ENCODE peak calls at places on chromosomes 11 and 22, in six cellular contexts. W is pancreas, O is astrocyte, F is spleen, J is tibial nerve, Z is WERI-Rb-1. H is an unnamed sample. For H3K36me3, the result is how much of the 10 kb centered on the place peaks cover.

GRCh38 chr22:46852771-46853170 is 90.3 kb downstream of the TBC1D22A start:
- DNase-seq in W (no peak), O (no peak), F (no peak), J (no peak), Z (no peak), H (no peak)

GRCh38 chr11:86230921-86231320 is 13.6 kb upstream of the EED start:
- DNase-seq in W (no peak), O (no peak), F (no peak), J (no peak), Z (no peak), H (no peak)

GRCh38 chr22:49124588-49124987 is 703.1 kb downstream of the BRD1 start:
- DNase-seq in W (peak), O (no peak), F (no peak), J (no peak), Z (no peak), H (no peak)

GRCh38 chr11:111586305-111586915 is 15.8 kb upstream of the SIK2 start:
- DNase-seq in W (peak), O (peak), F (no peak), J (peak), Z (peak), H (peak)

GRCh38 chr22:46815896-46816721 is 53.7 kb downstream of the TBC1D22A start:
- DNase-seq in W (no peak), O (peak), F (peak), J (no peak), Z (no peak), H (no peak)

GRCh38 chr11:46248270-46249102 is 29.0 kb upstream of the CREB3L1 start:
- DNase-seq in W (no peak), O (peak), F (no peak), J (no peak), Z (no peak), H (peak)

GRCh38 chr11:11984563-11984962 is 23.9 kb downstream of the DKK3 start:
- DNase-seq in W (no peak), O (no peak), F (no peak), J (no peak), Z (no peak), H (no peak)

GRCh38 chr22:33792837-33793236 is 127.4 kb downstream of the LARGE1 start:
- DNase-seq in W (no peak), O (no peak), F (no peak), J (no peak), Z (no peak), H (no peak)

GRCh38 chr22:49278357-49278756 is 549.3 kb downstream of the BRD1 start:
- DNase-seq in W (no peak), O (no peak), F (no peak), J (no peak), Z (no peak), H (no peak)

GRCh38 chr11:2084721-2085120 is 54.5 kb downstream of the IGF2 start:
- DNase-seq in W (no peak), O (no peak), F (peak), J (no peak), Z (no peak), H (no peak)

GRCh38 chr11:111585371-111585770 is 16.9 kb upstream of the SIK2 start:
- DNase-seq in W (no peak), O (peak), F (no peak), J (no peak), Z (no peak), H (no peak)

GRCh38 chr11:76159303-76159937 is 46.9 kb downstream of the WNT11 start:
- DNase-seq in W (no peak), O (no peak), F (peak), J (no peak), Z (no peak), H (no peak)

GRCh38 chr11:61776561-61777075 is 15.8 kb downstream of the TMEM258 start:
- DNase-seq in W (peak), O (peak), F (no peak), J (peak), Z (peak), H (peak)

GRCh38 chr11:16153951-16154350 is 202.4 kb downstream of the SOX6 start:
- DNase-seq in W (no peak), O (no peak), F (no peak), J (no peak), Z (no peak), H (no peak)

GRCh38 chr22:43988116-43988817 is 33.0 kb downstream of the SAMM50 start:
- DNase-seq in W (no peak), O (no peak), F (no peak), J (no peak), Z (no peak), H (peak)

GRCh38 chr11:92948116-92948515 is 21.3 kb upstream of the MTNR1B start:
- DNase-seq in W (peak), O (no peak), F (no peak), J (no peak), Z (no peak), H (no peak)

GRCh38 chr22:19871845-19872778 is 17.4 kb upstream of the GNB1L start:
- DNase-seq in W (no peak), O (no peak), F (peak), J (no peak), Z (no peak), H (peak)

GRCh38 chr22:19851291-19852176 is 3.1 kb downstream of the GNB1L start:
- DNase-seq in W (no peak), O (no peak), F (no peak), J (no peak), Z (no peak), H (no peak)

GRCh38 chr11:107576497-107577086 is 11.1 kb upstream of the ALKBH8 start:
- DNase-seq in W (no peak), O (no peak), F (no peak), J (peak), Z (peak), H (peak)

GRCh38 chr11:86637976-86638375 is 34.4 kb downstream of the ME3 start:
- DNase-seq in W (no peak), O (peak), F (no peak), J (no peak), Z (no peak), H (no peak)

GRCh38 chr22:35887296-35887875 is 141.2 kb downstream of the RBFOX2 start:
- DNase-seq in W (no peak), O (peak), F (no peak), J (no peak), Z (no peak), H (no peak)

GRCh38 chr11:17601206-17602075 is 54.4 kb downstream of the OTOG start:
- DNase-seq in W (no peak), O (no peak), F (peak), J (no peak), Z (peak), H (peak)

GRCh38 chr11:124899376-124900145 is 1.9 kb upstream of the ROBO4 start:
- DNase-seq in W (no peak), O (no peak), F (no peak), J (peak), Z (peak), H (no peak)

GRCh38 chr22:38257170-38257569 is 15.6 kb downstream of the TMEM184B start:
- DNase-seq in W (no peak), O (peak), F (no peak), J (no peak), Z (no peak), H (no peak)

GRCh38 chr11:91527380-91528030 is 697.1 kb upstream of the FAT3 start:
- DNase-seq in W (no peak), O (no peak), F (no peak), J (no peak), Z (no peak), H (no peak)

GRCh38 chr22:40491990-40492631 is 121.7 kb downstream of the SGSM3 start:
- DNase-seq in W (no peak), O (peak), F (no peak), J (no peak), Z (no peak), H (no peak)

GRCh38 chr11:122423886-122424285 is 231.6 kb upstream of the UBASH3B start:
- DNase-seq in W (no peak), O (no peak), F (no peak), J (no peak), Z (no peak), H (no peak)

GRCh38 chr11:86608251-86608799 is 64.1 kb downstream of the ME3 start:
- DNase-seq in W (peak), O (peak), F (no peak), J (peak), Z (peak), H (peak)

GRCh38 chr11:120184371-120184945 is 26.4 kb upstream of the OAF start:
- DNase-seq in W (no peak), O (no peak), F (no peak), J (peak), Z (no peak), H (no peak)

GRCh38 chr22:46547179-46547882 is 9.9 kb upstream of the CELSR1 start:
- DNase-seq in W (no peak), O (peak), F (peak), J (no peak), Z (peak), H (peak)

GRCh38 chr11:14306481-14306880 is 52.5 kb downstream of the RRAS2 start:
- DNase-seq in W (no peak), O (no peak), F (no peak), J (no peak), Z (no peak), H (no peak)

GRCh38 chr11:34512810-34513673 is 552 bp downstream of the ELF5 start:
- DNase-seq in W (peak), O (peak), F (peak), J (peak), Z (peak), H (peak)

GRCh38 chr11:21401496-21401895 is 732.1 kb downstream of the NELL1 start:
- DNase-seq in W (no peak), O (no peak), F (no peak), J (no peak), Z (no peak), H (no peak)

GRCh38 chr22:33101550-33101949 is 43.4 kb upstream of the SYN3 start:
- DNase-seq in W (no peak), O (no peak), F (no peak), J (no peak), Z (no peak), H (no peak)

GRCh38 chr22:44583854-44584253 is 85.8 kb upstream of the RTL6 start:
- DNase-seq in W (no peak), O (no peak), F (peak), J (no peak), Z (no peak), H (no peak)

GRCh38 chr11:44372989-44373388 is 63.0 kb upstream of the ALX4 start:
- DNase-seq in W (no peak), O (no peak), F (no peak), J (no peak), Z (no peak), H (no peak)

GRCh38 chr11:95704865-95705264 is 84.7 kb downstream of the FAM76B start:
- DNase-seq in W (no peak), O (no peak), F (no peak), J (no peak), Z (no peak), H (no peak)

GRCh38 chr22:20607157-20607907 is 99.9 kb downstream of the MED15 start:
- DNase-seq in W (no peak), O (no peak), F (peak), J (no peak), Z (no peak), H (no peak)

GRCh38 chr11:78097666-78098385 is 18.2 kb upstream of the NDUFC2 start:
- DNase-seq in W (no peak), O (no peak), F (no peak), J (no peak), Z (no peak), H (no peak)

GRCh38 chr11:78099671-78100070 is 20.0 kb upstream of the NDUFC2 start:
- DNase-seq in W (no peak), O (no peak), F (no peak), J (no peak), Z (no peak), H (no peak)

GRCh38 chr11:78101073-78101472 is 21.4 kb upstream of the NDUFC2 start:
- DNase-seq in W (no peak), O (peak), F (no peak), J (no peak), Z (no peak), H (no peak)

DNA sequence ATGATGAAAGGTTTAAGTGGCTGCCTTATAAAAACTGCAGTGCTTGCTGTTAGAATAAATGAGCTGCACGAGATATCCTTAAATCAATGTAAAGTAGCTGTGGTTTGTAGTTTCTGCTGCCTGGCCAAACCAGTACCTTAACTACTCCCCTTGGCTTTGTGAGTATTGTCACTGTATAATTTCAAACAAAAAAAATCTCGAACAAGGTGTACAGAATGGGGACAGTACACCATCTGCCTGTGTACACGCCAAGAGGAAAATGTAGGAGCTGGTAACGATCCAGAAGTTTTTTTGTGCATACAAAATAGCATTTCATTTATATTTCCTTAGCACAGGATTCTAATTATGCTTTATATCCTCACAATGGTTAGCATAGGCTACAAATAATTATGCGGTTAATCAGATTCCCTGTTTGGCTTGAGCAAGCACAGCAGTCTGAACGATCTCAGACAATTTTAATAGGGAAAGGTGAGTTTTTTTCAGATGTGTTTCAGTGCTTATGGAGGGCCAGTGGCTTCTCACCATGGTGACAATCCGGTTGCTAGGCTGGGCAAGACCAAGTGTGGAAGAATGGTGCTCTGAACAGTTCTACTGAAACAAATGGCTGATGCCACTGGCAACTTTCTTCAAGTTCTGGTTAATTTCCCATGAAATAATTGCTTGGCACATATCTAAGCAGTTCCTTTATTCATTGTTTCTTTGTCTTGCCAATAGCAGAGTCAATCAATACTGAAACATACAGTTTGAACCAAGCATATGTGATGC is 20.8 kb upstream of the NDUFC2 start:
- DNase-seq in W (no peak), O (no peak), F (no peak), J (no peak), Z (no peak), H (no peak)
- H3K36me3 ChIP-seq in W (under half), O (under half), F (under half), J (half or more), Z (under half), H (under half)

GRCh38 chr11:114625294-114625693 is 29.7 kb upstream of the NXPE4 start:
- DNase-seq in W (no peak), O (no peak), F (no peak), J (no peak), Z (no peak), H (no peak)
- H3K4me3 ChIP-seq in W (no peak), O (no peak), F (no peak), J (no peak), Z (no peak), H (no peak)

DNA sequence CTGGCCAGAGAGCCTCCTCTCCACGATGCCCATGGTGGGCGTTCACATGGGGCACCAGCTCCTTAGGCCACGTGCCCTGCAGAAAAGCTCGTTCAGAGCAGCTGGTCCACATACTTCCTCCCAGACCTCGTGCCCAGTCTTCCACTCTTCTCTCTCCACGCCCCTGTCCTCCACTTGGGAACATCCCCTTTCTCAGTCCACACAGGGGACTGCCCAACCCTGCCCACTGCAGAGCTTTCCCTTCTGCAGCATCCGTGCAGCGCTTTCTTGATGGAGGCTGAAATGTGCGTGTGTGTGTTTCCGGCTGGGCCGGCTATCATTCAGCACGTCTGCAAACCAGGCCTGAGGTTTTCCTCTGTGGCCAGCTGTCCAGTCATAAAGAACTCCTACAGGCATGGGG is 11.3 kb downstream of the TPCN2 start:
- DNase-seq in W (no peak), O (no peak), F (no peak), J (no peak), Z (no peak), H (no peak)
- H3K36me3 ChIP-seq in W (under half), O (under half), F (under half), J (half or more), Z (under half), H (under half)

GRCh38 chr11:33377100-33377851 is 120.1 kb downstream of the HIPK3 start:
- DNase-seq in W (no peak), O (peak), F (no peak), J (no peak), Z (no peak), H (no peak)
- H3K4me3 ChIP-seq in W (no peak), O (peak), F (no peak), J (no peak), Z (peak), H (peak)

DNA sequence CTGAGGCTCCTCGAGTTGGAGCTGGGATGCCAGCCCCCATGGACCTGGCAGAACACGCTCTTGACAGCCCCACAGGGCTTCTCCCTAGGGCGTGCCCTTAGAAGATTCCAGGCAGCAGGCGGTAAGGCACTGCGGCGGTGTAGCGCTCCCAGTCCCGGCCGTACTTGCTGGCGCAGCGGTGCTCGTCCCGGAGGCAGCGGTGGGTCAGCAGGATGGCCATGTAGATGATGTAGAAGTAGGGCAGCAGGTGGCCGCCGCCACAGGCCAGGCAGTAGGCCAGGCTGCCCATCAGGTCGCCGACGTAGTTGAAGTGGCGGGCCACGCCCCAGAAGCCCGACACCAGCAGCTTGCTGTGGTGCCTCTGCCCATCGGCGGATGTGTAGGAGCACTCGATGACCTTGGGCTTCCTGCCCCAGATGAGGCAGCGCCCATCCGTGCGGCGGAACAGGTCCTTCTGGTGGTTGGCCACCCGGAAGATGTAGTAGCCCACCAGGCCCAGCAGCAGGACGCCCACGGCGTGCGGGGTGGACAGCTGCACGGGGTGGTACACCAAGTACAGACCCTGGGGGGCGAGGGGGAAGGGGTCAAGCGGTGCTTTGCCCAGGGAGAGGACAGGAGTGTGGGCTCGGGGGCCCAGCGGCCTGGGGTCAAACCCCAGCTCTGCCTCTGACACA is 12.8 kb downstream of the DHCR7 start:
- DNase-seq in W (no peak), O (no peak), F (no peak), J (no peak), Z (no peak), H (no peak)
- H3K36me3 ChIP-seq in W (under half), O (under half), F (under half), J (half or more), Z (half or more), H (under half)

GRCh38 chr11:130427581-130428211 is 713 bp downstream of the ADAMTS8 start:
- DNase-seq in W (no peak), O (no peak), F (no peak), J (no peak), Z (peak), H (peak)
- H3K4me3 ChIP-seq in W (peak), O (no peak), F (peak), J (peak), Z (peak), H (peak)

GRCh38 chr11:94477644-94478043 is 16.0 kb downstream of the MRE11 start:
- DNase-seq in W (no peak), O (no peak), F (no peak), J (no peak), Z (peak), H (no peak)
- H3K36me3 ChIP-seq in W (under half), O (under half), F (under half), J (half or more), Z (under half), H (under half)

DNA sequence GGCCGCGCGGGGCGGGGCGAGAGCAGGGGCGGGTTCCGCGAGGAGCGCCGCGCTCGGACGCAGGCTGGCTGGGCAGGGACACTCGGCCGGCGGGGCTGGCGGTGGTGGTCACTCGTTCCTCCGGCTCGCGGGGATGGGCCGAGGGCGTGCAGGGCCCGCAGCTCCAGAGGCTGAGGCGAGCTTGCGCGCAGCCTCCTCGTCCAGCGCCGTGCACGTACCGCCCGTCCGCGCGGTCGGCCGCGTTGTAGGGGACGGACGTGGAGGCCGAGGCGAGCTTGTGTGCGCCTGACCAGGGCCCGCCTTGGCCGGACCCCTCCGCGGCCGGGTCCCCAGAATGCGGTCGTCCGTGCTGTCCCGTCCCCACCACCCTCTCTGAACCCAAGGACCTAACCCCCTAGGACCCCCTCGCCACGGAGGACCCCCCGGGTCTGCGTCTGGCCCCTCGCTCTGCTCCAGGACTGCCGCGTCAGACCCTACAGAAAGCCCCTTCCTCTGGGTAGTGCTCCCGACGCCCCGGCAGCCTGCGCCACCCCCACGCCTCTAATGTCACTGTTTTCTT is 569 bp upstream of the YPEL1 start:
- DNase-seq in W (no peak), O (no peak), F (no peak), J (no peak), Z (no peak), H (no peak)
- H3K4me3 ChIP-seq in W (peak), O (peak), F (peak), J (peak), Z (peak), H (peak)

H was measured in SJCRH30.